ENCODE peak calls at places on chromosome 4, in nine cellular contexts. One of them, this sample, is unnamed.

GRCh38 chr4:177125656-177126055 is 184.0 kb upstream of the NEIL3 start:
- DNase-seq in A549: no peak
- DNase-seq in IMR-90: peak; percentile 16
- DNase-seq in AG10803: no peak
- DNase-seq in Right ventricle myocardium superior: no peak
- DNase-seq in brain microvascular endothelial cell: no peak
- DNase-seq in RWPE1: no peak
- DNase-seq in AML-193: no peak
- DNase-seq in T follicular helper cell: no peak
- DNase-seq in this sample: no peak

GRCh38 chr4:108315699-108316098 is 147.0 kb upstream of the LEF1 start:
- DNase-seq in AG10803: no peak
- DNase-seq in brain microvascular endothelial cell: no peak
- DNase-seq in RWPE1: no peak
- DNase-seq in IMR-90: no peak
- DNase-seq in T follicular helper cell: no peak
- DNase-seq in AML-193: no peak
- DNase-seq in A549: no peak
- DNase-seq in Right ventricle myocardium superior: no peak
- DNase-seq in this sample: no peak

GRCh38 chr4:68218044-68218443 is 27.4 kb downstream of the TMPRSS11B start:
- DNase-seq in brain microvascular endothelial cell: no peak
- DNase-seq in T follicular helper cell: no peak
- DNase-seq in A549: no peak
- DNase-seq in Right ventricle myocardium superior: no peak
- DNase-seq in RWPE1: no peak
- DNase-seq in AML-193: no peak
- DNase-seq in IMR-90: no peak
- DNase-seq in AG10803: no peak
- DNase-seq in this sample: peak; percentile 15

GRCh38 chr4:70741872-70742271 is 20.1 kb downstream of the RUFY3 start:
- DNase-seq in RWPE1: no peak
- DNase-seq in A549: no peak
- DNase-seq in Right ventricle myocardium superior: no peak
- DNase-seq in IMR-90: peak; percentile 46
- DNase-seq in AML-193: no peak
- DNase-seq in AG10803: peak; percentile 41
- DNase-seq in brain microvascular endothelial cell: peak; percentile 41
- DNase-seq in T follicular helper cell: no peak
- DNase-seq in this sample: peak; percentile 33

GRCh38 chr4:168796362-168797106 is 213.5 kb downstream of the CBR4 start:
- DNase-seq in T follicular helper cell: no peak
- DNase-seq in AML-193: no peak
- DNase-seq in IMR-90: peak; percentile 88
- DNase-seq in AG10803: peak; percentile 63
- DNase-seq in brain microvascular endothelial cell: peak; percentile 96
- DNase-seq in A549: peak; percentile 90
- DNase-seq in RWPE1: peak; percentile 36
- DNase-seq in Right ventricle myocardium superior: no peak
- DNase-seq in this sample: peak; percentile 64

GRCh38 chr4:77308843-77309242 is 151.8 kb downstream of the CCNG2 start:
- DNase-seq in AG10803: peak; percentile 44
- DNase-seq in Right ventricle myocardium superior: no peak
- DNase-seq in brain microvascular endothelial cell: peak; percentile 2
- DNase-seq in AML-193: peak; percentile 50
- DNase-seq in T follicular helper cell: no peak
- DNase-seq in IMR-90: peak; percentile 35
- DNase-seq in A549: peak; percentile 24
- DNase-seq in RWPE1: peak; percentile 59
- DNase-seq in this sample: peak; percentile 49

GRCh38 chr4:87235020-87235671 is 14.7 kb upstream of the KLHL8 start:
- DNase-seq in brain microvascular endothelial cell: peak; percentile 60
- DNase-seq in RWPE1: no peak
- DNase-seq in AG10803: no peak
- DNase-seq in IMR-90: peak; percentile 62
- DNase-seq in AML-193: no peak
- DNase-seq in A549: no peak
- DNase-seq in Right ventricle myocardium superior: no peak
- DNase-seq in T follicular helper cell: no peak
- DNase-seq in this sample: no peak

GRCh38 chr4:88166608-88167007 is 8.2 kb upstream of the ABCG2 start:
- DNase-seq in AG10803: no peak
- DNase-seq in T follicular helper cell: no peak
- DNase-seq in brain microvascular endothelial cell: peak; percentile 45
- DNase-seq in AML-193: no peak
- DNase-seq in RWPE1: no peak
- DNase-seq in IMR-90: no peak
- DNase-seq in Right ventricle myocardium superior: no peak
- DNase-seq in A549: no peak
- DNase-seq in this sample: no peak

GRCh38 chr4:105650190-105650589 is 58.3 kb downstream of the INTS12 start:
- DNase-seq in IMR-90: no peak
- DNase-seq in T follicular helper cell: no peak
- DNase-seq in AML-193: no peak
- DNase-seq in Right ventricle myocardium superior: no peak
- DNase-seq in AG10803: no peak
- DNase-seq in RWPE1: no peak
- DNase-seq in A549: no peak
- DNase-seq in brain microvascular endothelial cell: no peak
- DNase-seq in this sample: no peak